ENCODE peak calls at places on chromosomes 11 and 22, in four cellular contexts. Q, M, C and E are unnamed samples.

GRCh38 chr11:87092159-87092558 is 54.4 kb downstream of the TMEM135 start:
- DNase-seq in M (no peak), C (no peak), Q (no peak), E (no peak)

GRCh38 chr22:39997939-39998726 is 3.4 kb downstream of the FAM83F start:
- DNase-seq in M (no peak), C (no peak), Q (no peak), E (no peak)

GRCh38 chr11:96341237-96342130 is 1.5 kb downstream of the MAML2 start:
- DNase-seq in Q (no peak), M (peak; percentile 44), C (no peak), E (peak; percentile 76)

GRCh38 chr22:43186272-43187170 is at the start of gene TTLL12:
- DNase-seq in C (no peak), Q (no peak), M (no peak), E (no peak)

GRCh38 chr22:40560551-40560950 is 76.0 kb downstream of the MRTFA start:
- DNase-seq in Q (no peak), C (no peak), M (no peak), E (peak; percentile 69)

GRCh38 chr11:59173080-59173963 is 1.4 kb downstream of the DTX4 start:
- DNase-seq in Q (no peak), C (no peak), M (peak; percentile 13), E (no peak)

GRCh38 chr11:63020671-63021255 is 5.1 kb upstream of the SLC22A8 start:
- DNase-seq in M (no peak), Q (peak; percentile 36), C (no peak), E (peak; percentile 62)

GRCh38 chr11:59779487-59779886 is 24.3 kb downstream of the STX3 start:
- DNase-seq in C (no peak), M (no peak), Q (no peak), E (no peak)

GRCh38 chr11:84398017-84398626 is 1112.0 kb upstream of the CCDC90B start:
- DNase-seq in M (peak; percentile 7), Q (no peak), C (no peak), E (no peak)

GRCh38 chr11:113370634-113371033 is 16.9 kb upstream of the ANKK1 start:
- DNase-seq in M (no peak), C (no peak), Q (no peak), E (no peak)

GRCh38 chr11:18798941-18799469 is 7.4 kb upstream of the PTPN5 start:
- DNase-seq in C (no peak), Q (no peak), M (no peak), E (no peak)

GRCh38 chr11:15742626-15743243 is 613.6 kb downstream of the SOX6 start:
- DNase-seq in Q (no peak), M (no peak), C (no peak), E (no peak)

GRCh38 chr11:9693801-9694553 is 30.1 kb downstream of the SWAP70 start:
- DNase-seq in C (no peak), Q (no peak), M (no peak), E (no peak)

GRCh38 chr11:2097356-2097997 is 41.7 kb downstream of the IGF2 start:
- DNase-seq in M (peak; percentile 90), C (no peak), Q (peak; percentile 33), E (peak; percentile 28)

GRCh38 chr11:10398525-10398924 is 56.5 kb upstream of the AMPD3 start:
- DNase-seq in M (no peak), C (no peak), Q (no peak), E (no peak)

GRCh38 chr22:37669586-37669985 is 5.8 kb upstream of the LGALS1 start:
- DNase-seq in Q (no peak), M (no peak), C (no peak), E (no peak)

DNA sequence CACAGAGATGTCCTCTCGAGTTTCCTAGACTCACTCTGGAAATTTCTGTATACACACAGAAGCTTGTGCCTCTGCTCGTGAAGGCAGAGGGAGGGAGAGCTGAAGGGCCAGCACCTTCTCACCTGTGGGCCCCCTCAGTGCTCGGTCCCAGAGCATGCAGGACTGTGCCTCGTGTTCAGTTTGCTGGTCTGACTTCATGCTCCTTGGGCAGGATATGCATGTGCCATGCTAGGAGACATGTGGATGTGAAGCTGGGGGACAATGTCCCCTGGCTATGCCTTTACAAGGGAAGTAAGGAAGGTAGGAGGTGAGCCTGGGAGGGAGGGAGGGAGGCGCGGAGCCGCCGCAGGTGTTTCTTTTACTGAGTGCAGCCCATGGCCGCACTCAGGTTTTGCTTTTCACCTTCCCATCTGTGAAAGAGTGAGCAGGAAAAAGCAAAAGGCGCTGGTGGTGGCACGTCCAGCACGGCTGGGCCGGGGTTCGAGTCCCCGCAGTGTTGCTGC is 22.6 kb downstream of the NEAT1 start:
- DNase-seq in C (no peak), M (no peak), Q (no peak), E (no peak)
- TF ChIP-seq BRCA1 in C (no peak), M (no peak), Q (no peak), E (no peak)

DNA sequence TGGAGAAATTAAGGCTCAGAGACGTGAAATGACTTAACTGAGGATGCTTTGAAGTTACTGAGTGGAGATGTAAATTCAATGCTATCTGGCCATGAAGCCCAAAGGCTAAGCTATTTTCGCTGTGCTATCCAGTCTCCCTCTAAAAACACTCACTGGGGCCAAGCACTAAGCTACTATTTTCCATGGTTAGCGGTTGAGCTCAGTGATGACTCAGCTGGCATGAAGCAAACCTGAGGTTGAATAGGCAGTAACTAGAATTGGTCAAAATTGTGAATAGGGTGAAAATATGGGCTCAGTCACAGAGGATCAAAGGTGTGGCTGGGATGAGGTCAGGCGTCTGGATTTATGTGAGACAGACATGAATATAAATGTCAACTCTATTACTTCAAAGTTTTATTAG is 564.2 kb upstream of the KIRREL3 start:
- DNase-seq in M (no peak), C (no peak), Q (no peak), E (no peak)
- TF ChIP-seq CEBPB in M (no peak), C (no peak), Q (no peak), E (no peak)

GRCh38 chr22:31177420-31178162 is 17.6 kb downstream of the RNF185 start:
- DNase-seq in C (no peak), M (no peak), Q (no peak), E (no peak)
- TF ChIP-seq SIN3A in C (no peak), M (no peak), Q (no peak), E (no peak)

DNA sequence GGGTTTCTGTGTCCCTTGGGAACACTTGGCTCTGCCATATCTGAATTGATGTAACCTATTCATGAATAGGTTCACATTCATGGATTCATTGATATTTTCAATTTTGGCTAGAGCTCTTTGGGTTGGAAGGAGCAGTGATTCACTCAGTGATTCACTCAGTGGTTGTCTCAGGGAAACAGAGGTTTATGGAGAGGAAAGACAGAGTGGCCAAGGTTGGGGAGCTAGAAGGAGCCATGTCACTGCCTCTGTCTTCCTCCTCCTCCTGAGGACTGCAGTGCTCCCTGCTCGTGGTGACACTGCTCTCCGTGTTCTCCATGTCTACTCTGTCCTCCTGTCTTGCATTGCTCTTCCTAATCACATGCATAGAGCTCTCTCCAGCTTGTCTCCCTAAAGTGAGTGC is 17.4 kb downstream of the CEP164 start:
- DNase-seq in M (no peak), C (no peak), Q (no peak), E (no peak)
- TF ChIP-seq BRCA1 in M (no peak), C (no peak), Q (no peak), E (no peak)

DNA sequence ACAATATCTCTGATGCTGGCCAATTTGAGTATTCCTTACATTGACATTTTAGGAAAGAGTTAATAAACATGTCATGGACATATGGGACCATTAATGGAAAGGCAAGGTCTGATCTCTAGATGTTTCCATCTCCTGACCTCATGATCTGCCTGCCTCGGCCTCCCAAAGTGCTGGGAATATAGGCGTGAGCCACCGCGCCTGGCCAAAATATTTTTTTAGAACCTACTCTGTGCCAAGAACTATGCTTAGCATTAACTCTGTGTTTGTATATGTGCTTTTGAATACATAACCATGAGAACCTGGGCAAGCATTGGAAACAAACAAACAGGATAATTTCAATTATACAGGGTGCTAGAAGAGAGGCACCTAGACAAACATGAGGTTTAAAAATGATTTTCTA is 123.2 kb downstream of the ATG16L2 start:
- DNase-seq in Q (no peak), M (no peak), C (no peak), E (no peak)
- TF ChIP-seq CEBPB in Q (no peak), M (no peak), C (no peak), E (no peak)

DNA sequence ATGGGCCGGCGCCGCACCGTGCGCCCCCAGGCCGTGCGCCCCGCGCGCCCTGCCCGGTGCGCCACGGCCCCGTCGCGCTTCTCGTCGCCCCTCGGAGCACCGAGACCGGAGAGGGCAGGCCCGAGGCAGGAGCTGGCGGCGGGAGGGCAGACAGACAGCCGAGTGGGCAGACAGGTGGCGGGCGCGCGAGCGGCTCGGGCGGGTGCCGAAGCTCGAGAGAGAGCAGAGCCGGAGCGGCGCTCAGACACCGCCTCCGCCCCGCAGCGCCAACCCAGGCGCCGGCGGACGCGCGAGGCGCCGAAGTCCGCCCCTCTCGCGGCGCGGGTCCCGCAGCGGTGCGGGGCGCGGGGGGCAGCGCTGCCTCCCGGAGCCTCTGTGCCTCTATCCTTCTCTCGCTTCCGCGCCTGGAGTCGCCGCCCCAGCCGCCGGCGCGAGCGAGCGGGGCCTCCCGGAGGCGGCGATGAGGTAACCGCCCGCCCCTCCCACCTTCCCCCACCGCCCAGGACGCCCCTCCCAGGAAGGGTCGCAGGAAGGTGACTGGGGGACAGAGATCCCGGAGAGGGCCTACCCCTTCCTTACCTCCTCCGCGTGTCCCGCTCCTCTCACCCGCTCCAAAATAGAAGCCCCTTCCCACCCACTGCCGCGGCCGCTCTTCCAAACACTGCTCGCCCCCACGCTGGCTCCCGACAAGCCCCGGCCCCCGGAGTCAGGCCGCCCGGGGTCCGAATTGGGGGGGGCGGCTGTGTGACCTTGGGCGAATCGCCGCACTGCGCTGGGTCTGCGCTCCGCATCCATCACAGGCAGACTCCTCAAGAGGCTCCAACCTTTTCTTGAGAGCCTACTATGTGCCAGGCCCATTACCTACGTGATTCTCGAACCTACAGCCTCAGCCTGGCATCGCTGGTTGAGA is at the start of gene RASL10A:
- DNase-seq in C (no peak), Q (no peak), M (no peak), E (no peak)
- TF ChIP-seq SIN3A in C (no peak), Q (no peak), M (no peak), E (no peak)

DNA sequence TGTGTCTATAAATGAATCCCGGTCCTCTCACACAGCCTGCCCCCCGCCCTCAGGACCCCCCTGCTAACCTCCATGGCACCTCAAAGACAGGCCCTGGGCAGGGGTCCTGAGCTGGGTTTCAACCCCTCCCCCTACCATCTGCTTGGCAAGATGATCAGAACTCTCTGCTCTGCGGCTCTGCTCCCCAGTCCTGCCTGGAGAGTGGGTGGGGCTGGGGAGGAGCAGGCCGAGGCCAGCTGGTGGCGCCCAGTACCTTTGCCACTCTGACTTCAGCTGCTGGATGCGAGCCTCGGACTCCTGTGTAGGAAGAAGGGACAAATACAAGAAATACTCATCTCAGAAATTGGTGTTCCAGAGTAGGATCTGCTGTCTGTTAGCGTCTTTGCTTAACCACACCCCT is 15.0 kb downstream of the SUN2 start:
- DNase-seq in M (no peak), C (no peak), Q (no peak), E (no peak)
- TF ChIP-seq BRCA1 in M (no peak), C (no peak), Q (no peak), E (no peak)

GRCh38 chr11:71446942-71447688 is 1.1 kb downstream of the DHCR7 start:
- DNase-seq in M (peak; percentile 73), Q (no peak), C (no peak), E (no peak)
- TF ChIP-seq CEBPB in M (peak; percentile 95), Q (no peak), C (no peak), E (peak; percentile 92)

GRCh38 chr22:49308300-49308699 is 519.4 kb downstream of the BRD1 start:
- DNase-seq in Q (no peak), M (no peak), C (no peak), E (no peak)
- TF ChIP-seq SIN3A in Q (no peak), M (no peak), C (no peak), E (no peak)